ENCODE peak calls at places on chromosome 6, in four cellular contexts. X is NCI-H2171 treated with DMSO at 0.1 percent for 48 hours, G is smooth muscle cell of the brain vasculature, M is testis. K is an unnamed sample.

GRCh38 chr6:16059496-16059895 is 69.4 kb upstream of the MYLIP start:
- DNase-seq in M (no peak), G (no peak), X (peak), K (no peak)

GRCh38 chr6:170529839-170530520 is 23.1 kb downstream of the PSMB1 start:
- DNase-seq in X (peak), M (peak), G (peak), K (peak)

GRCh38 chr6:88492824-88493223 is 326.7 kb upstream of the CNR1 start:
- DNase-seq in G (no peak), X (peak), M (no peak), K (no peak)

GRCh38 chr6:17225767-17226166 is 55.4 kb upstream of the RBM24 start:
- DNase-seq in G (no peak), M (no peak), X (no peak), K (no peak)

GRCh38 chr6:33057222-33058150 is 16.0 kb downstream of the HLA-DPA1 start:
- DNase-seq in G (no peak), M (no peak), X (no peak), K (no peak)

GRCh38 chr6:163449076-163449475 is 34.6 kb downstream of the QKI start:
- DNase-seq in X (no peak), G (no peak), M (no peak), K (no peak)

GRCh38 chr6:126787635-126788034 is 330.8 kb upstream of the RSPO3 start:
- DNase-seq in M (no peak), X (no peak), G (no peak), K (no peak)

GRCh38 chr6:136989591-136990578 is 54.9 kb downstream of the IL20RA start:
- DNase-seq in X (no peak), M (peak), G (no peak), K (no peak)